ENCODE peak calls at places on chromosome 20, in four cellular contexts. K is NCI-H2029, L is SW 1271, T is choroid plexus epithelial cell. C is an unnamed sample.

GRCh38 chr20:64142546-64142945 is 21.7 kb upstream of the MYT1 start:
- DNase-seq in T (no peak), L (no peak), K (peak; percentile 26), C (no peak)

GRCh38 chr20:62064788-62065668 is 653 bp downstream of the TAF4 start:
- DNase-seq in T (no peak), L (no peak), K (no peak), C (no peak)

GRCh38 chr20:59784365-59785117 is 148.9 kb downstream of the SYCP2 start:
- DNase-seq in T (no peak), K (no peak), L (no peak), C (no peak)

GRCh38 chr20:15673206-15673605 is 900.0 kb downstream of the KIF16B start:
- DNase-seq in L (no peak), K (no peak), T (peak; percentile 64), C (peak; percentile 70)

GRCh38 chr20:17849901-17850673 is 118.5 kb downstream of the SNX5 start:
- DNase-seq in L (peak; percentile 95), K (no peak), T (peak; percentile 97), C (peak; percentile 99)

GRCh38 chr20:24158271-24158670 is 169.7 kb upstream of the GGTLC1 start:
- DNase-seq in K (no peak), L (no peak), T (no peak), C (no peak)

GRCh38 chr20:49558826-49559225 is 9.1 kb downstream of the PTGIS start:
- DNase-seq in L (no peak), T (no peak), K (no peak), C (no peak)

GRCh38 chr20:63100926-63101699 is 94.3 kb upstream of the BHLHE23 start:
- DNase-seq in T (no peak), K (no peak), L (no peak), C (no peak)

GRCh38 chr20:13492001-13492480 is 146.7 kb downstream of the TASP1 start:
- DNase-seq in L (no peak), T (peak; percentile 84), K (no peak), C (peak; percentile 87)

GRCh38 chr20:43914286-43914685 is 366 bp upstream of the TOX2 start:
- DNase-seq in L (no peak), K (no peak), T (no peak), C (no peak)

GRCh38 chr20:63772781-63773520 is 33.4 kb downstream of the SLC2A4RG start:
- DNase-seq in L (no peak), T (peak; percentile 13), K (no peak), C (no peak)

GRCh38 chr20:45300961-45301360 is 5.7 kb upstream of the RBPJL start:
- DNase-seq in K (no peak), T (peak; percentile 39), L (no peak), C (peak; percentile 26)

GRCh38 chr20:62646851-62647520 is 4.7 kb downstream of the SLCO4A1 start:
- DNase-seq in T (no peak), K (no peak), L (no peak), C (no peak)

GRCh38 chr20:54397292-54398155 is 77.9 kb upstream of the DOK5 start:
- DNase-seq in K (no peak), T (no peak), L (no peak), C (no peak)

GRCh38 chr20:50305636-50306477 is 115.2 kb downstream of the CEBPB start:
- DNase-seq in L (no peak), T (peak; percentile 35), K (peak; percentile 56), C (peak; percentile 87)

GRCh38 chr20:62617711-62618483 is 24.4 kb upstream of the SLCO4A1 start:
- DNase-seq in K (no peak), L (peak; percentile 82), T (no peak), C (no peak)

GRCh38 chr20:35830264-35830663 is 58.4 kb downstream of the PHF20 start:
- DNase-seq in K (no peak), L (no peak), T (no peak), C (peak; percentile 19)

GRCh38 chr20:38450412-38450975 is 15.4 kb upstream of the SNHG17 start:
- DNase-seq in T (no peak), K (no peak), L (no peak), C (peak; percentile 63)